ENCODE peak calls at places on chromosomes 5 and 9, in four cellular contexts. G is WTC11, A is GM20000, Q is OCI-LY7. F is an unnamed sample.
A peak's percentile ranks its signal among the peaks of the same experiment; 100 is the strongest.

GRCh38 chr5:143177263-143177994 is 226.1 kb downstream of the NR3C1 start:
- DNase-seq in A (no peak), G (no peak), Q (no peak), F (no peak)

GRCh38 chr5:140147460-140147859 is 21.7 kb downstream of the IGIP start:
- DNase-seq in A (no peak), Q (no peak), G (no peak), F (no peak)

GRCh38 chr9:36872641-36873040 is 161.4 kb downstream of the PAX5 start:
- DNase-seq in Q (no peak), A (no peak), G (no peak), F (no peak)

GRCh38 chr9:130991227-130992058 is 17.5 kb upstream of the LAMC3 start:
- DNase-seq in G (no peak), A (no peak), Q (no peak), F (no peak)

GRCh38 chr9:33852216-33852826 is 35.4 kb downstream of the UBE2R2 start:
- DNase-seq in Q (peak; percentile 74), G (peak; percentile 38), A (peak; percentile 32), F (peak; percentile 37)

GRCh38 chr9:86713456-86713855 is 233.8 kb downstream of the GAS1 start:
- DNase-seq in G (no peak), Q (no peak), A (no peak), F (no peak)

GRCh38 chr9:89179920-89180667 is 1.5 kb upstream of the SHC3 start:
- DNase-seq in Q (no peak), A (no peak), G (peak; percentile 86), F (no peak)

GRCh38 chr5:178223828-178224335 is 8.7 kb downstream of the PHYKPL start:
- DNase-seq in A (no peak), G (peak; percentile 68), Q (no peak), F (no peak)

GRCh38 chr9:83385317-83385716 is 152.9 kb downstream of the FRMD3 start:
- DNase-seq in A (no peak), Q (no peak), G (no peak), F (no peak)

DNA sequence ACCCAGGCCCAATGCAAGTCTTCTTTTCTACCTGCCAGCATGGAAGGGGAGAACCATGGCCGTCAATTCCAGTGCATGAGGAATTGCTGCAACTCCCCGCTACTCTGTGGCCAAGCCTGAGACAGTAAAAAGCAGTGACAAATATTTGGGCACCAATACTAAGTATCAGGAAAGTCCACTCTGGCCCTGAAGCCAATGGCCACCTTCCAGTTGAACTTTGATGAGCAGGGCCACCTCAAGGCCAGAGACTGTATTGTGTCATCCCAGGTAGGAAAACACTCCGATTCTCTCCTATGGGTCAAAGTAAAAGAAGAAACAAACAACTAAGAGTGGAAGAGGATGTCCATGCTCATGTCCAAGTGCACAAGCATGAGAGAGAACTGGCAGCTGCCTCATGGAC is 27.1 kb downstream of the RETREG1 start:
- DNase-seq in G (no peak), A (no peak), Q (no peak), F (no peak)
- TF ChIP-seq CTCF in G (no peak), A (no peak), Q (no peak), F (no peak)

GRCh38 chr5:72587909-72588308 is 80.7 kb upstream of the ZNF366 start:
- DNase-seq in A (no peak), G (no peak), Q (no peak), F (no peak)

GRCh38 chr5:72586788-72587530 is 79.7 kb upstream of the ZNF366 start:
- DNase-seq in Q (no peak), A (no peak), G (no peak), F (no peak)

GRCh38 chr5:72584466-72584865 is 77.3 kb upstream of the ZNF366 start:
- DNase-seq in G (no peak), Q (no peak), A (peak; percentile 55), F (peak; percentile 44)
- TF ChIP-seq CTCF in G (no peak), Q (peak; percentile 24), A (no peak), F (no peak)

GRCh38 chr5:151691706-151692105 is 5.0 kb upstream of the SPARC start:
- DNase-seq in A (no peak), G (no peak), Q (no peak), F (no peak)
- TF ChIP-seq CTCF in A (no peak), G (no peak), Q (no peak), F (no peak)

DNA sequence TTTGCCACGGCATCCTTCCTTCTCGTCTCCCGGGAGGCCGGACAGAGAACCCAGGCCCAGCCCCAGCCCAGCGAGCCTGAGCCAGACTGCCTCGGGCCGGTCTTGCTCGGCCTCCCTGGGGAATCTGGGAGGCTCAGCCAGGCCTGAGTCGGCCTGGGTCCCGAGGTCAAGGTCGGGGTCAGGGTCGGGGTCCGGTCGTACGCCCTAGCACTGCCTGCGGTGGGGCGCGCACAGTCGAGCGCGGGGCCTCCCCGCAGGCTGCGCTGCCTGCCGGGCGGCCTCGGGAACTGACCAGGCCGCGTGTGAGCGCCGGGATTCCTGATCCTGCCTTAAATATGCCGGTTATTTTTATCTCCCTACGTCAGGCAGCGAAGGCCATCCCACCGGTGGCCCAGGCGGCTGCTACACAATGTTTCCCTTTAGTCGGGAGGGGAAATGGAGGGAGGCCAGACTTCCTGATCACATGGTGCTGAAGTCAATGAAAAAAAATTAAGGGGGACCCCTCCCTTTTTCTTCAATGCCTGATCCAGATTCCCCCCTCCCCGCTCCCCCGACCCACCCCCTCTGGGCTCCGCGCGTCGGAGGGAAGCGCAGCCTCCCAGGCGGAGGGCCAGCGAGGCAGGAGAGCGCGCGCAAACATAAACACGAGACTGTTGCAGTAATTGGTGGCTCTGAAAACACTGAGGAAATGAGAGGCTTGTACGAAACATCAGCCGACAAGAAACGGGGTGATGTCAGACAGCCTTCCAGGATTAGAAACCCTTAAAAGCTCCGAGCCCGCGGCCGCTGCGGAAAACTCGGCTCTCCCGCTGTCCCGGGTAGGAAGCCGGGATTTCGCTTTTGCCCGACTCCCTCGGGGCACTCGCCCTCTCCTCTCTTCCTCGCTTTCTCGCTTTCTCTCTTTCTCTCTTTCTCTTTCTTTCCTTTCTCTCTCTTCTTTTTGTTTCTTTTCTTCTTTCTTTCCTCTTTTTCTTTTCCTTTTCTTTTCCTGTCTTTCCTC is 148.2 kb upstream of the KLF4 start:
- DNase-seq in G (peak; percentile 64), A (peak; percentile 67), Q (no peak), F (peak; percentile 42)
- TF ChIP-seq CTCF in G (no peak), A (no peak), Q (no peak), F (no peak)

DNA sequence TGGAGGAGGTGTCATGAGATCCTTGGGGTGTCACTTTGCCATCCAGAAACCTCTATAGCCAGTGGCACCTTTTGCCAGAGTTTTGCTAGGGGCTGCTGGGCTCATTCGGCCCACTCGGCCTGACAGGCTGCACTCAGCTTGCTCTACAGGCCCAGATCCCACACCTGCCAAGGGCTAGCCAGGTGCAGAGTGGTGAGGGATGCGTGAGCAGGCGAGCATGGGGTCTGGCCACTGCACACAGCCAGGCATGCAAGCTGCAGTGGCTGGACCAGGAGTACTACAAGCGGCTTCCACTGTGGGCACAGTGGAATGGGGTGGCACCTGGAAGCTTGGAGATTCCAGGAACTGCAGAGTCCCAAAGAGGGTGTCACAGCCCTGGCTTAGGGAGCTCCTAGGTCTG is 372.7 kb downstream of the CHSY3 start:
- DNase-seq in A (no peak), Q (no peak), G (no peak), F (no peak)
- TF ChIP-seq CTCF in A (no peak), Q (no peak), G (no peak), F (no peak)

DNA sequence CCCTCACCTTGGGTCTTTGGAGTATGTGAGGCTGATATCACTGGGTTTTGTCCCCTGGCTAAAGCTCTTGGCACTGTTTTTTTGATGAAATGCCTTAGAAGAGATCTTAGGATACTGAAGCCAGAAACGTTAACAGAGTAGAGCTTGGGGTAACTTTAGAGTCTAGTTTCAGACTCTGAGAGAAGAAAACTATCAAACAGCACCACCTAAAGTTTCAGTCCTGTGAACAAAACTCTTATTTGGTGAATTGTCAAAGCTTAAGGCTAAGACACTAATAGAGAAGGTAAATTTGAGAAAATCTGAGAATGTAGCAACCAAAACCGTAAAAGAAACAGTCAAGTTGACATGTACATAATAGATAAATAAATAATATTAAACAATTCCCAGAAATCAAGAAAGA is 111.7 kb upstream of the PUM3 start:
- DNase-seq in Q (no peak), A (no peak), G (no peak), F (no peak)
- TF ChIP-seq CTCF in Q (no peak), A (no peak), G (no peak), F (no peak)

F was measured in GM10248.